ENCODE peak calls at places on chromosomes 6 and 20, in eight cellular contexts. F is neuronal stem cell, X is right atrium auricular region, M is neural progenitor cell, Y is tibial nerve, C is MM.1S, N is vagina, U is iPS DF 6.9. Z is an unnamed sample.

GRCh38 chr20:31540406-31540805 is 26.2 kb downstream of the HM13 start:
- DNase-seq in F (no peak), X (no peak), M (no peak), Y (no peak), C (no peak), N (no peak), U (no peak), Z (no peak)

GRCh38 chr6:43254138-43254817 is 11.0 kb downstream of the TTBK1 start:
- DNase-seq in F (no peak), X (no peak), M (no peak), Y (no peak), C (no peak), N (no peak), U (no peak), Z (no peak)

GRCh38 chr6:3797231-3798200 is 46.0 kb upstream of the PXDC1 start:
- DNase-seq in F (no peak), X (no peak), M (no peak), Y (no peak), C (no peak), N (no peak), U (no peak), Z (no peak)

GRCh38 chr6:135296715-135297114 is 115.6 kb downstream of the MYB start:
- DNase-seq in F (no peak), X (no peak), M (no peak), Y (no peak), C (no peak), N (no peak), U (no peak), Z (no peak)

GRCh38 chr6:48151142-48151541 is 40.1 kb upstream of the PTCHD4 start:
- DNase-seq in F (no peak), X (no peak), M (no peak), Y (no peak), C (no peak), N (no peak), U (no peak), Z (no peak)

GRCh38 chr6:15171026-15171425 is 74.8 kb upstream of the JARID2 start:
- DNase-seq in F (peak; percentile 66), X (no peak), M (peak; percentile 75), Y (no peak), C (peak; percentile 7), N (no peak), U (no peak), Z (no peak)

GRCh38 chr6:155248021-155249001 is 15.5 kb upstream of the CLDN20 start:
- DNase-seq in F (peak; percentile 23), X (no peak), M (peak; percentile 74), Y (peak; percentile 40), C (no peak), N (no peak), U (no peak), Z (no peak)

GRCh38 chr6:157952751-157953479 is 28.7 kb upstream of the SYNJ2 start:
- DNase-seq in F (no peak), X (no peak), M (no peak), Y (no peak), C (no peak), N (no peak), U (no peak), Z (no peak)

GRCh38 chr6:9766240-9766915 is 648.5 kb downstream of the TFAP2A start:
- DNase-seq in F (no peak), X (no peak), M (no peak), Y (no peak), C (no peak), N (no peak), U (no peak), Z (no peak)

GRCh38 chr20:41630846-41631245 is 12.7 kb upstream of the CHD6 start:
- DNase-seq in F (no peak), X (no peak), M (no peak), Y (no peak), C (no peak), N (no peak), U (no peak), Z (no peak)

GRCh38 chr6:127384007-127384406 is 40.6 kb upstream of the ECHDC1 start:
- DNase-seq in F (no peak), X (no peak), M (no peak), Y (no peak), C (no peak), N (no peak), U (no peak), Z (no peak)

GRCh38 chr6:166203003-166203640 is 35.5 kb upstream of the TBXT start:
- DNase-seq in F (no peak), X (no peak), M (no peak), Y (no peak), C (no peak), N (no peak), U (no peak), Z (no peak)

GRCh38 chr20:48695255-48695654 is 132.5 kb downstream of the PREX1 start:
- DNase-seq in F (no peak), X (no peak), M (no peak), Y (no peak), C (no peak), N (no peak), U (no peak), Z (no peak)

GRCh38 chr6:20948531-20948930 is 414.3 kb downstream of the CDKAL1 start:
- DNase-seq in F (no peak), X (no peak), M (no peak), Y (no peak), C (no peak), N (no peak), U (no peak), Z (no peak)

GRCh38 chr6:138248878-138249277 is 30.6 kb upstream of the PBOV1 start:
- DNase-seq in F (no peak), X (no peak), M (no peak), Y (no peak), C (no peak), N (peak; percentile 18), U (no peak), Z (no peak)

GRCh38 chr6:38723783-38724182 is 8.7 kb downstream of the DNAH8 start:
- DNase-seq in F (no peak), X (no peak), M (no peak), Y (no peak), C (no peak), N (no peak), U (no peak), Z (no peak)

GRCh38 chr20:1775117-1775516 is 117.5 kb upstream of the SIRPG start:
- DNase-seq in F (no peak), X (no peak), M (no peak), Y (no peak), C (no peak), N (no peak), U (no peak), Z (no peak)

DNA sequence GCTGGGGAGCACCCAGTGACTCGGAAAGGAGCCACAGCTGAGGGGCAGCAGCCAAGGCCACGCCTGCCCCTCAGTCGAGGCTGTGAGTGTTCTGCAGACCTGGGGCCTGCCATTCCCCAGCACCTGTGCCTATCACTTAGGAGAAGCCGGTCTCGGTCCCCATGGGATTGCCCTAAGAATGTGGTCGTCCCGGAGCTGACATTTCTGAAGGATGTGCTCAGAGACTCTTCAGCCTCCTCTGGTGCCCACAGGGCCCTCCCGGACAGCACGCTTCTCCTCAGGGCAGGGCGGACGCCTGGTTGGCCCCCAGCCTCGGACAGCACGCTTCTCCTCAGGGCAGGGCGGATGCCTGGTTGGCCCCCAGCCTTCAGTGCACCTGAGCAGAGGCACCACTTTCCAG is 223.9 kb downstream of the ERMARD start:
- DNase-seq in F (no peak), X (no peak), M (no peak), Y (no peak), C (no peak), N (no peak), U (no peak), Z (no peak)
- H3K27ac ChIP-seq in F (no peak overlapping the region), X (no peak overlapping the region), M (no peak overlapping the region), Y (no peak overlapping the region), C (no peak overlapping the region), N (no peak overlapping the region), U (no peak overlapping the region), Z (no peak overlapping the region)

GRCh38 chr6:56540232-56540631 is 102.5 kb downstream of the DST start:
- DNase-seq in F (no peak), X (no peak), M (no peak), Y (no peak), C (no peak), N (no peak), U (no peak), Z (no peak)
- H3K4me3 ChIP-seq in F (no peak overlapping the region), X (peak overlapping the region; percentile 51), M (no peak overlapping the region), Y (peak overlapping the region; percentile 58), C (no peak overlapping the region), N (peak overlapping the region; percentile 62), U (no peak overlapping the region), Z (no peak overlapping the region)

GRCh38 chr20:44888226-44889103 is 3.0 kb downstream of the YWHAB start:
- DNase-seq in F (no peak), X (no peak), M (no peak), Y (no peak), C (no peak), N (no peak), U (no peak), Z (peak; percentile 24)

GRCh38 chr20:44886828-44887227 is 1.3 kb downstream of the YWHAB start:
- DNase-seq in F (no peak), X (no peak), M (no peak), Y (no peak), C (no peak), N (no peak), U (no peak), Z (no peak)

GRCh38 chr20:44886276-44886671 is 769 bp downstream of the YWHAB start:
- DNase-seq in F (no peak), X (no peak), M (no peak), Y (no peak), C (no peak), N (no peak), U (no peak), Z (no peak)

GRCh38 chr20:44885392-44886275 is at the start of gene YWHAB:
- DNase-seq in F (peak; percentile 96), X (peak; percentile 99), M (peak; percentile 99), Y (peak; percentile 98), C (peak; percentile 99), N (peak; percentile 98), U (peak; percentile 96), Z (peak; percentile 95)

DNA sequence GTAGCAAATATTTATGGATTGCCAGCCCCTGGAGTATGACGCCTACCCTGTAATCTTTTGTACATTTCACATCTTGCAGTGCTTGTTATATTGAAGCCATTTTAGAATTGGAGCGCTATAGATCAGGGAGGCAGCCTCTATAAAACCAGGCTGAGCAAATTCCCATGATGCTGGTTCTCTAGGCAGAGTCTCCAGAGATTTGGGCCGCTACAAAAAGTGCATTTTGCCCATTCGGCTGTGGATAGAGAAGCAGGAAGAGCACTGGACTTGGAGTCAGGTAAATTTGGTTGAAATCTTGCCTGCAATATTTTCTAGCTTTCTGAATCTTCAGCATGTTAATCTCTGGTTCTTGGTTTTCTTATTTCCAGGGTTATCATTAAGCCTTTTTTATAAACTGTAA is 2.0 kb downstream of the YWHAB start:
- DNase-seq in F (no peak), X (no peak), M (no peak), Y (no peak), C (no peak), N (no peak), U (no peak), Z (no peak)
- H3K27ac ChIP-seq in F (no peak overlapping the region), X (no peak overlapping the region), M (no peak overlapping the region), Y (no peak overlapping the region), C (no peak overlapping the region), N (no peak overlapping the region), U (no peak overlapping the region), Z (peak overlapping the region; percentile 85)

GRCh38 chr6:113361014-113361645 is 496.0 kb upstream of the MARCKS start:
- DNase-seq in F (no peak), X (no peak), M (no peak), Y (no peak), C (no peak), N (no peak), U (no peak), Z (no peak)
- H3K4me3 ChIP-seq in F (no peak overlapping the region), X (no peak overlapping the region), M (no peak overlapping the region), Y (no peak overlapping the region), C (no peak overlapping the region), N (no peak overlapping the region), U (no peak overlapping the region), Z (no peak overlapping the region)

GRCh38 chr20:16490696-16491095 is 82.6 kb downstream of the KIF16B start:
- DNase-seq in F (no peak), X (no peak), M (no peak), Y (no peak), C (no peak), N (no peak), U (no peak), Z (no peak)
- H3K27ac ChIP-seq in F (no peak overlapping the region), X (no peak overlapping the region), M (no peak overlapping the region), Y (peak overlapping the region; percentile 37), C (no peak overlapping the region), N (no peak overlapping the region), U (no peak overlapping the region), Z (no peak overlapping the region)